ENCODE peak calls at places on chromosomes 4 and X, in four cellular contexts. B, Q, S and E are unnamed samples. For H3K36me3, the result is how much of the 10 kb centered on the place peaks cover.

GRCh38 chr4:153950100-153950979 is 161.5 kb upstream of the SFRP2 start:
- DNase-seq in S (peak), B (no peak), Q (no peak), E (peak)

GRCh38 chr4:53196872-53197759 is 168.7 kb downstream of the SCFD2 start:
- DNase-seq in S (peak), B (no peak), Q (peak), E (peak)

GRCh38 chr4:118346495-118346894 is 6.3 kb downstream of the PRSS12 start:
- DNase-seq in S (no peak), B (no peak), Q (no peak), E (no peak)

GRCh38 chrX:44474410-44474809 is 68.2 kb downstream of the FUNDC1 start:
- DNase-seq in B (no peak), Q (no peak), S (no peak), E (no peak)

GRCh38 chr4:2396781-2397368 is 21.6 kb downstream of the ZFYVE28 start:
- DNase-seq in Q (no peak), B (no peak), S (no peak), E (no peak)

GRCh38 chr4:153651961-153652784 is 31.9 kb upstream of the TLR2 start:
- DNase-seq in S (peak), Q (no peak), B (no peak), E (no peak)

GRCh38 chr4:142272452-142272851 is 573.6 kb downstream of the INPP4B start:
- DNase-seq in S (no peak), B (no peak), Q (no peak), E (no peak)

GRCh38 chrX:74449322-74449936 is 28.1 kb downstream of the SLC16A2 start:
- DNase-seq in Q (no peak), B (no peak), S (no peak), E (peak)

GRCh38 chrX:108225456-108225730 is 133.8 kb downstream of the ATG4A start:
- DNase-seq in S (no peak), Q (no peak), B (no peak), E (no peak)

GRCh38 chr4:2269618-2270163 is 7.8 kb upstream of the MXD4 start:
- DNase-seq in Q (no peak), B (no peak), S (no peak), E (no peak)

GRCh38 chr4:103032575-103032974 is 13.1 kb upstream of the SLC9B1 start:
- DNase-seq in B (no peak), S (no peak), Q (peak), E (peak)

GRCh38 chr4:168757500-168757899 is 252.6 kb downstream of the CBR4 start:
- DNase-seq in B (no peak), Q (no peak), S (no peak), E (no peak)

GRCh38 chr4:48578132-48578964 is 88.3 kb downstream of the ZAR1 start:
- DNase-seq in S (peak), Q (peak), B (peak), E (peak)

GRCh38 chr4:108024078-108024990 is 34.6 kb downstream of the HADH start:
- DNase-seq in S (no peak), Q (no peak), B (no peak), E (no peak)
- H3K36me3 ChIP-seq in S (half or more), Q (under half), B (half or more), E (under half)

DNA sequence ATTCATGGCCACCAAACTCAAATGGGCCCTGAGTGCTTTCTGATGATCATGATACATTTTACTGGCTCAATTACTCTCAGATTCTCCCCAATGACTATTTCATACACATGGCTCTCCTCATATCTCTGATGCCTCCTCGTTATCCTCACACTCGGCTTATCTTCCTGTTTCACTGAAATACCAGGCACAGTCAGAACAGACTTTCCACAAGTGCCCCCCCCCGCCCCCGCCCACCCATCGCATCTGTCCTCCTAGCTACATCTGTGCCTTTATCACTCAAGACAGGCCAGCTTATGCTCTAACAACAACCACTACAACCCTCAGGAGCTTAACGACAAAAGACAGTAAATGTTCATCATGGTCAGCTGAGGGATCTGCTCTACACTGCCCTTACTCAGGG is 610.6 kb upstream of the DIPK2B start:
- DNase-seq in S (no peak), B (no peak), Q (no peak), E (no peak)
- H3K36me3 ChIP-seq in S (under half), B (under half), Q (under half), E (under half)

DNA sequence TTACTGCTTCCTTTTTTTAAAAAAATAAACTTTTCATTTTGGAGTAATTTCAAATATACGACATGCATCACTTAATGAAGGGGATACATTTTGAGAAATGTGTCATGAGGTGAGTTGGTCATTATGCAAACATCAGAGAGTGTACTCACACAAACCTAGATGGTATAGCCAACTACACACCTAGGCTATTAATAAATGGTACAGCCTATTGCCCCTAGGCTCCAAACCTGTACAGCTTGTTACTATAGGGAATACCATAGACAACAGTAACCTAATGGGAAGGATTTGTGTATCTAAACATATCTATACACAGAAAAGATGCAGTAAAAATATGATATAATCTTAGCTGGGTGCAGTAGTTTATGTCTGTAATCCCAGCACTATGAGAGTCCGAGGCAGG is 29.1 kb downstream of the SETD7 start:
- DNase-seq in B (no peak), Q (no peak), S (no peak), E (no peak)
- H3K36me3 ChIP-seq in B (under half), Q (under half), S (half or more), E (under half)

DNA sequence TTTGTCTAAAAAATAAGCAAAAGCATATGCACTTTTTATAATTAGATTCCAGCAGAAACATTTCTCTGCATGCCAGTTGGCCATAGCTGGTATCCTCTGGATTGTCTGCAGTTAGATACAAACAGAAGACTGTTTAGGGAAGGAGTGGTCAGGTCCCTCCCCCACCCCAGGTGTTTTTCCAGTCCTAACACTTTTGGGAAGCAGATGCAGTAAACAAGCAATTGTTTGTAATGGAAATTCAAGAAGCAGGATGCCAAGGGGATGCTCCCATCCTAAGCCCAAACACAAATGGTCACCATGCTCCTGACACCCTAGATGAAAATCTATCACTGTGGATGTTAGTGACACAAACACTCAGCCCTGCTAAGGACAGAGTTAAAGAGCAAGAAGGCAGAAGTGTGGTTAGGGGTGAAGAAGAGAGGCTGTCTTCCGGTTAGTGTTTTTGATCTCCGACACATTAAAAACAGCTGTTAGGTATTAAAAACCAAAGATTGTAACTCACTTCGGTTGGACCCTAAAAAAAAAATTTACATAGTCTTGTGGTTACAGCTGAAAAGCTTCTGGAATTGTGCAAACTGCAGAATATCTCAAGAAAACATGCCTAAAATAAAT is 7.9 kb downstream of the LEF1 start:
- DNase-seq in Q (no peak), S (no peak), B (no peak), E (no peak)
- H3K36me3 ChIP-seq in Q (under half), S (under half), B (under half), E (under half)

GRCh38 chrX:65253817-65254216 is 277.6 kb upstream of the ZC4H2 start:
- DNase-seq in B (no peak), S (no peak), Q (no peak), E (no peak)
- H3K36me3 ChIP-seq in B (under half), S (under half), Q (under half), E (under half)

GRCh38 chrX:130027569-130027968 is 45.1 kb downstream of the BCORL1 start:
- DNase-seq in Q (no peak), B (no peak), S (no peak), E (no peak)

GRCh38 chrX:130024127-130024526 is 41.7 kb downstream of the BCORL1 start:
- DNase-seq in S (no peak), B (peak), Q (peak), E (peak)

GRCh38 chrX:130020661-130021324 is 38.4 kb downstream of the BCORL1 start:
- DNase-seq in B (no peak), Q (no peak), S (no peak), E (no peak)

GRCh38 chrX:130028196-130028595 is 45.8 kb downstream of the BCORL1 start:
- DNase-seq in B (peak), Q (peak), S (peak), E (peak)

GRCh38 chrX:130025256-130025655 is 42.8 kb downstream of the BCORL1 start:
- DNase-seq in S (no peak), Q (no peak), B (no peak), E (no peak)
- H3K36me3 ChIP-seq in S (under half), Q (under half), B (under half), E (under half)

GRCh38 chrX:122245175-122245574 is 938.9 kb upstream of the GRIA3 start:
- DNase-seq in S (no peak), B (no peak), Q (no peak), E (no peak)

GRCh38 chrX:122245943-122246342 is 938.1 kb upstream of the GRIA3 start:
- DNase-seq in Q (no peak), S (no peak), B (no peak), E (no peak)

GRCh38 chrX:122244080-122244479 is 940.0 kb upstream of the GRIA3 start:
- DNase-seq in B (no peak), Q (no peak), S (no peak), E (no peak)

GRCh38 chrX:122238801-122239200 is 945.3 kb upstream of the GRIA3 start:
- DNase-seq in S (peak), Q (no peak), B (no peak), E (no peak)

GRCh38 chrX:122241959-122242358 is 942.1 kb upstream of the GRIA3 start:
- DNase-seq in S (no peak), Q (no peak), B (no peak), E (no peak)
- H3K36me3 ChIP-seq in S (under half), Q (under half), B (under half), E (under half)

GRCh38 chr4:55865228-55865806 is 11.9 kb downstream of the EXOC1 start:
- DNase-seq in Q (no peak), B (no peak), S (peak), E (no peak)
- H3K36me3 ChIP-seq in Q (under half), B (half or more), S (half or more), E (under half)